ENCODE peak calls at places on chromosomes 3 and 15, in ten cellular contexts. I, F, E, N, X, R, L, T, U and P are unnamed samples.
A peak's percentile ranks its signal among the peaks of the same experiment; 100 is the strongest.

GRCh38 chr3:31106912-31107311 is 212.5 kb upstream of the GADL1 start:
- DNase-seq in I (no peak), F (no peak), E (no peak), N (no peak), X (no peak), R (no peak), L (no peak), T (no peak), U (no peak), P (no peak)

GRCh38 chr3:186002884-186003472 is 65.2 kb upstream of the TRA2B start:
- DNase-seq in I (peak; percentile 48), F (no peak), E (peak; percentile 31), N (no peak), X (peak; percentile 31), R (no peak), L (peak; percentile 31), T (no peak), U (peak; percentile 38), P (no peak)

GRCh38 chr3:4533489-4534443 is 40.6 kb downstream of the ITPR1 start:
- DNase-seq in I (no peak), F (no peak), E (no peak), N (no peak), X (peak; percentile 82), R (peak; percentile 66), L (no peak), T (no peak), U (peak; percentile 28), P (no peak)

GRCh38 chr3:46960081-46960701 is 16.4 kb downstream of the CCDC12 start:
- DNase-seq in I (peak; percentile 78), F (no peak), E (no peak), N (no peak), X (peak; percentile 92), R (no peak), L (no peak), T (no peak), U (peak; percentile 64), P (peak; percentile 58)

GRCh38 chr3:146640955-146641867 is 36.1 kb upstream of the PLSCR5 start:
- DNase-seq in I (peak; percentile 37), F (no peak), E (peak; percentile 42), N (no peak), X (peak; percentile 69), R (no peak), L (peak; percentile 61), T (no peak), U (peak; percentile 25), P (no peak)

GRCh38 chr3:23331141-23331935 is 128.2 kb downstream of the UBE2E2 start:
- DNase-seq in I (peak; percentile 21), F (no peak), E (no peak), N (no peak), X (no peak), R (no peak), L (no peak), T (no peak), U (no peak), P (no peak)

GRCh38 chr3:32816439-32817194 is 1.2 kb upstream of the TRIM71 start:
- DNase-seq in I (no peak), F (no peak), E (no peak), N (no peak), X (peak; percentile 16), R (no peak), L (peak; percentile 24), T (no peak), U (no peak), P (no peak)

GRCh38 chr15:66679657-66680108 is 22.4 kb upstream of the SMAD6 start:
- DNase-seq in I (peak; percentile 20), F (peak; percentile 36), E (no peak), N (no peak), X (no peak), R (no peak), L (no peak), T (peak; percentile 54), U (no peak), P (no peak)

GRCh38 chr3:49076116-49076515 is 17.8 kb downstream of the QRICH1 start:
- DNase-seq in I (no peak), F (no peak), E (no peak), N (no peak), X (no peak), R (no peak), L (no peak), T (no peak), U (no peak), P (no peak)

GRCh38 chr3:177451277-177451880 is 254.1 kb upstream of the TBL1XR1 start:
- DNase-seq in I (no peak), F (no peak), E (no peak), N (no peak), X (peak; percentile 83), R (no peak), L (no peak), T (no peak), U (no peak), P (no peak)

DNA sequence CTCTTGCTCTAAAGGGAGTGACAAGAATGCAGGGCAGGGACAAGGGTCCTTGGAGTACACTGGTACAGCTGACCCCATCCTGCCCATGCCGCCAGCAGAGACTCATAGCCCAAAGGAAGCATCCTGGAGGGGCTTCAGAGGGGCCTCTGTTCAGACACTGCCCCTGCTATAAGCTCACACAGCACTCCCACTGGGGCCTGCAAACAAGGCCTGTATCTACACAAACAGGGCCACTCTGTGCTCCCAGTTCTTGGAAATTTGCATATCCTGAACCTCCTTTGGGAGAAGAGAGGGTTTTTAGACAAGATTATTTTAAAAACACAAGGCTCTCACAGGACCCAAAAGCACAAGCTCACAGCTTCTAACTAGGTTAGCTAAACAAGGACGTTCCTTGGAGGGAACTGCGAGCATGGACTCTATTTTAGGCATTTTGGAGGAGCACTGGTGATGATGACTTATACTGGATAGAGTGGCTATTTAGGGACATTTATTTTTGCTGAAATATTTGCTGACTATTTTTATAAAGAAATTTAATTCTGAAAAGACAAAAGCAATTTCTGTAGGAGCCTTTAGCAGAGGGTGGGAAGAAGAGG is 16.4 kb upstream of the ANKRD34C start:
- DNase-seq in I (no peak), F (no peak), E (no peak), N (no peak), X (no peak), R (no peak), L (no peak), T (no peak), U (no peak), P (no peak)
- TF ChIP-seq POLR2A in I (no peak), F (no peak), E (no peak), N (no peak), X (no peak), R (no peak), L (no peak), T (no peak), U (no peak), P (no peak)

GRCh38 chr3:194137314-194138097 is 1.6 kb downstream of the HES1 start:
- DNase-seq in I (peak; percentile 68), F (peak; percentile 77), E (no peak), N (peak; percentile 35), X (peak; percentile 74), R (peak; percentile 65), L (peak; percentile 65), T (peak; percentile 75), U (peak; percentile 83), P (peak; percentile 79)
- TF ChIP-seq POLR2A in I (no peak), F (no peak), E (no peak), N (no peak), X (peak; percentile 50), R (peak; percentile 32), L (no peak), T (peak; percentile 6), U (peak; percentile 73), P (no peak)

DNA sequence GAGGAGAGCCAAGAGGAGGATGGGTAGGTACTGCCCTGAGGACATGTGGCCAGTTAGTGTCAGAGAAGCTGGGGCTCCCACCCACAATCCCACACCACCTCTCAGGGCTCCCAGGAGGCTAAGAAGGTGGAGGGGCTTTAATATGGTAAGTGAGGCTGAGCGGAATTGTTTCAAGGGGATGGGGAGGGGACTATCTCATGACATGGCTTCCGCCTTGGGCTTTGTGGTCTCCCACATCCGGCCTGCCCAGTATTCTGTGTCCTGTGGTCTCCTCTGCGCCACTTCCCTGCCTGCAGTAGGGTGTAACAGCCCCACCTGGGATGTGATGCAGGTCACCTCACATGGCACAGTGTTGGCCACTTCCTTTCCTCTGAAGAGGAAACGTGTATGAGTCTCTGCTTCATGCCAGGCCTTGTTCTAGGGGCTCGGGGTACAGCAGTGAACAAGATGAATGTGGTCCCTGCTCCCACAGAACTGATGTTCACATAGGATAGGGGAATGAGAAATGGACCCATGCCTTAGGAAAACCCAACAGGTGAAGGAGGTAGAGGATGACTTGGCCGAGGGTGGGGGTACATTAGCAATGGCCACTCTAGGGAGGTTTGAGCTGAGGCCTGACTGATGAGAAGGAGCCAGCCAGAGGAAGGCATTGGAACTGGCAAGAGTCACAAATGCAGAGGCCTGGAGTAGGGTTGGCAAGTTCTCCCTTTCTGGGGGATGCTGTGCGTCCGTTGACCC is 3.2 kb downstream of the NEIL1 start:
- DNase-seq in I (no peak), F (peak; percentile 58), E (no peak), N (no peak), X (no peak), R (no peak), L (no peak), T (peak; percentile 21), U (peak; percentile 28), P (no peak)
- TF ChIP-seq POLR2A in I (no peak), F (no peak), E (no peak), N (no peak), X (no peak), R (no peak), L (no peak), T (no peak), U (no peak), P (no peak)

GRCh38 chr3:51980253-51980652 is 3.1 kb upstream of the ACY1 start:
- DNase-seq in I (no peak), F (no peak), E (no peak), N (no peak), X (no peak), R (no peak), L (no peak), T (no peak), U (no peak), P (no peak)

GRCh38 chr3:51982838-51983577 is at the start of gene ACY1:
- DNase-seq in I (peak; percentile 81), F (peak; percentile 92), E (peak; percentile 57), N (peak; percentile 67), X (peak; percentile 87), R (peak; percentile 79), L (peak; percentile 84), T (peak; percentile 85), U (peak; percentile 90), P (peak; percentile 95)

GRCh38 chr3:51984269-51984647 is 923 bp downstream of the ACY1 start:
- DNase-seq in I (no peak), F (no peak), E (no peak), N (no peak), X (no peak), R (no peak), L (no peak), T (no peak), U (no peak), P (no peak)

GRCh38 chr3:51983578-51984268 is 388 bp downstream of the ACY1 start:
- DNase-seq in I (no peak), F (no peak), E (no peak), N (no peak), X (no peak), R (no peak), L (no peak), T (no peak), U (no peak), P (no peak)

DNA sequence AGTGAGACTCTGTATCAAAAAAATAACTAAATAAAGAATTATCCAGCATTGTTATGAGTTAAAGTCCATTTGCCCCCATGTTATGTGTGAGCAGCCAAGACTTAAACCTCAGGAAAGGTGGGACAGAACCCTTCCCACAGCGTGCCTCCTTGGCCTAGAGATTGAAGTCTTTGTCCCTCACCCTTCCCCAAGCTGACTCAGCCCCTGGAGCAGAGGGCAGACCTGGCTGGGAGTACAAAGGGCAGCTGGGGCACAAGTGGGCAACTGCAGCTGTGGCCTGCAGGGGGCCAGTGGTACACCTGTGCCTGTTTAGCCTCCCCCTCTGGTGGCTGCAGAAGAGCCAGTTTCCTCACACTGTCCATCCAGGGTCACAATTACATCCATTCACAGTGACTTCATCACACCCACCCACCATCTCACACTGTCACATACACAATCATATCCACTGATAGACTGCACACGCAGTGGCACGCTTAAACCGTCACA is 940 bp upstream of the ACY1 start:
- DNase-seq in I (no peak), F (peak; percentile 66), E (peak; percentile 57), N (no peak), X (no peak), R (no peak), L (peak; percentile 82), T (no peak), U (peak; percentile 75), P (peak; percentile 81)
- TF ChIP-seq POLR2A in I (no peak), F (no peak), E (no peak), N (no peak), X (no peak), R (no peak), L (no peak), T (no peak), U (no peak), P (no peak)